ENCODE peak calls at places on chromosomes 7 and 10, in eight cellular contexts. B, G, U, R, F, M, V and Y are unnamed samples. For H3K36me3, the result is how much of the 10 kb centered on the place peaks cover.

GRCh38 chr10:118670472-118671124 is 75.2 kb upstream of the PRLHR start:
- DNase-seq in B (no peak), G (no peak), U (no peak), R (no peak), F (no peak), M (no peak), V (no peak), Y (no peak)

GRCh38 chr7:99562832-99563231 is 4.4 kb downstream of the ZNF655 start:
- DNase-seq in B (no peak), G (peak), U (no peak), R (peak), F (no peak), M (no peak), V (no peak), Y (peak)

GRCh38 chr10:8056891-8057331 is 2.4 kb downstream of the GATA3 start:
- DNase-seq in B (no peak), G (no peak), U (no peak), R (no peak), F (peak), M (no peak), V (no peak), Y (peak)

GRCh38 chr10:2541176-2541575 is 526.2 kb upstream of the PFKP start:
- DNase-seq in B (no peak), G (no peak), U (no peak), R (no peak), F (no peak), M (no peak), V (no peak), Y (no peak)

GRCh38 chr7:157576415-157576814 is 239.6 kb downstream of the DNAJB6 start:
- DNase-seq in B (no peak), G (no peak), U (no peak), R (no peak), F (no peak), M (no peak), V (no peak), Y (peak)

GRCh38 chr7:66564045-66564444 is 64.6 kb upstream of the KCTD7 start:
- DNase-seq in B (no peak), G (no peak), U (no peak), R (no peak), F (no peak), M (no peak), V (no peak), Y (no peak)

GRCh38 chr7:131330299-131330698 is 2.6 kb downstream of the MKLN1 start:
- DNase-seq in B (no peak), G (no peak), U (no peak), R (no peak), F (no peak), M (no peak), V (no peak), Y (no peak)

GRCh38 chr7:81499262-81500116 is 270.4 kb downstream of the HGF start:
- DNase-seq in B (no peak), G (no peak), U (no peak), R (peak), F (peak), M (no peak), V (no peak), Y (no peak)

GRCh38 chr10:104922810-104923209 is 281.7 kb downstream of the SORCS3 start:
- DNase-seq in B (no peak), G (no peak), U (no peak), R (no peak), F (no peak), M (no peak), V (no peak), Y (no peak)

GRCh38 chr10:51867956-51868355 is 168.6 kb upstream of the CSTF2T start:
- DNase-seq in B (no peak), G (no peak), U (no peak), R (peak), F (no peak), M (no peak), V (no peak), Y (no peak)

GRCh38 chr10:37754538-37755323 is 102.7 kb downstream of the ZNF248 start:
- DNase-seq in B (no peak), G (peak), U (no peak), R (no peak), F (peak), M (peak), V (no peak), Y (no peak)

GRCh38 chr10:25724241-25724640 is 209.8 kb upstream of the MYO3A start:
- DNase-seq in B (no peak), G (no peak), U (no peak), R (no peak), F (no peak), M (no peak), V (no peak), Y (no peak)

GRCh38 chr10:73854310-73854709 is 20.0 kb downstream of the CAMK2G start:
- DNase-seq in B (no peak), G (no peak), U (no peak), R (no peak), F (no peak), M (no peak), V (no peak), Y (no peak)

GRCh38 chr7:136045992-136046391 is 68.8 kb upstream of the MTPN start:
- DNase-seq in B (no peak), G (no peak), U (no peak), R (no peak), F (no peak), M (no peak), V (no peak), Y (no peak)

GRCh38 chr7:116630932-116631449 is 41.0 kb upstream of the MET start:
- DNase-seq in B (peak), G (peak), U (peak), R (peak), F (no peak), M (peak), V (peak), Y (no peak)

GRCh38 chr10:44982114-44982460 is 3.5 kb upstream of the DEPP1 start:
- DNase-seq in B (peak), G (no peak), U (no peak), R (no peak), F (no peak), M (no peak), V (no peak), Y (no peak)

GRCh38 chr7:25802473-25802872 is 349.5 kb upstream of the NFE2L3 start:
- DNase-seq in B (no peak), G (no peak), U (no peak), R (no peak), F (no peak), M (no peak), V (no peak), Y (no peak)

GRCh38 chr7:12637328-12637727 is 50.1 kb upstream of the ARL4A start:
- DNase-seq in B (no peak), G (no peak), U (no peak), R (no peak), F (no peak), M (no peak), V (no peak), Y (no peak)

GRCh38 chr10:94680544-94680943 is 3.0 kb upstream of the CYP2C18 start:
- DNase-seq in B (no peak), G (no peak), U (no peak), R (no peak), F (no peak), M (no peak), V (no peak), Y (no peak)

GRCh38 chr7:156691764-156692163 is 51.2 kb downstream of the RNF32 start:
- DNase-seq in B (no peak), G (no peak), U (no peak), R (no peak), F (no peak), M (no peak), V (no peak), Y (no peak)

GRCh38 chr10:93599335-93599734 is 1.7 kb downstream of the RBP4 start:
- DNase-seq in B (no peak), G (no peak), U (no peak), R (no peak), F (no peak), M (no peak), V (no peak), Y (no peak)

GRCh38 chr7:56121440-56121839 is 5.2 kb upstream of the NUPR2 start:
- DNase-seq in B (no peak), G (no peak), U (no peak), R (no peak), F (no peak), M (no peak), V (no peak), Y (no peak)

GRCh38 chr7:90485734-90486316 is 16.4 kb downstream of the PTTG1IP2 start:
- DNase-seq in B (no peak), G (no peak), U (no peak), R (no peak), F (no peak), M (no peak), V (no peak), Y (no peak)

GRCh38 chr10:124262971-124263370 is 155.8 kb downstream of the OAT start:
- DNase-seq in B (peak), G (no peak), U (no peak), R (no peak), F (no peak), M (no peak), V (no peak), Y (no peak)

GRCh38 chr10:124255556-124255955 is 162.2 kb upstream of the CHST15 start:
- DNase-seq in B (no peak), G (no peak), U (no peak), R (no peak), F (no peak), M (no peak), V (no peak), Y (no peak)

GRCh38 chr10:124256151-124256550 is 162.6 kb downstream of the OAT start:
- DNase-seq in B (no peak), G (no peak), U (no peak), R (no peak), F (no peak), M (no peak), V (no peak), Y (no peak)

GRCh38 chr10:124262249-124262865 is 156.4 kb downstream of the OAT start:
- DNase-seq in B (peak), G (no peak), U (no peak), R (no peak), F (peak), M (no peak), V (no peak), Y (no peak)

GRCh38 chr10:124259139-124259825 is 159.4 kb downstream of the OAT start:
- DNase-seq in B (no peak), G (no peak), U (no peak), R (no peak), F (peak), M (no peak), V (no peak), Y (peak)
- TF ChIP-seq CTCF in B (peak), G (no peak), U (no peak), R (no peak), F (peak), M (no peak), V (no peak), Y (no peak)

GRCh38 chr7:132576723-132577089 is 436 bp upstream of the PLXNA4 start:
- DNase-seq in B (no peak), G (no peak), U (no peak), R (no peak), F (no peak), M (no peak), V (no peak), Y (no peak)
- H3K36me3 ChIP-seq in B (under half), G (under half), U (under half), R (under half), F (under half), M (under half), V (under half), Y (under half)

DNA sequence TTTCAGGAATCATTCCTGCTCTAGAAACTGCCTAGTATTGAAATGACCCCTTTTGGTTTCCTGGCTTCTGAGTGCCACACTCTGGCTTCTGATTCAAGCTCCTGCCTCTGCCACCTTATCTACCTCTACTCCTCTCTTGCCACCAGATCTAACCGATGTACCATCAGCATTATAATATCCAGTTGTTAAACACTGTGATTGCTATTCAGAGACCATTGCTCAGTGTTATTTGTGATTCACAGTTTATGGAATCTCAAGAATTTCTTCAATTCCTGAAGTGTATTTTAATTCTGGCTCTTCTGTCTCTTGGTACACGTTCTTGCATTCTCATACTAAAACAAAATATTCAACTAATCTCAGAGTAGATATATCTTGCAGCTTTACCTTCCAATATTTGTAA is 88.7 kb downstream of the DYNC1I1 start:
- DNase-seq in B (no peak), G (no peak), U (no peak), R (peak), F (no peak), M (no peak), V (no peak), Y (no peak)
- H3K27ac ChIP-seq in B (no peak), G (no peak), U (no peak), R (no peak), F (no peak), M (no peak), V (no peak), Y (no peak)

DNA sequence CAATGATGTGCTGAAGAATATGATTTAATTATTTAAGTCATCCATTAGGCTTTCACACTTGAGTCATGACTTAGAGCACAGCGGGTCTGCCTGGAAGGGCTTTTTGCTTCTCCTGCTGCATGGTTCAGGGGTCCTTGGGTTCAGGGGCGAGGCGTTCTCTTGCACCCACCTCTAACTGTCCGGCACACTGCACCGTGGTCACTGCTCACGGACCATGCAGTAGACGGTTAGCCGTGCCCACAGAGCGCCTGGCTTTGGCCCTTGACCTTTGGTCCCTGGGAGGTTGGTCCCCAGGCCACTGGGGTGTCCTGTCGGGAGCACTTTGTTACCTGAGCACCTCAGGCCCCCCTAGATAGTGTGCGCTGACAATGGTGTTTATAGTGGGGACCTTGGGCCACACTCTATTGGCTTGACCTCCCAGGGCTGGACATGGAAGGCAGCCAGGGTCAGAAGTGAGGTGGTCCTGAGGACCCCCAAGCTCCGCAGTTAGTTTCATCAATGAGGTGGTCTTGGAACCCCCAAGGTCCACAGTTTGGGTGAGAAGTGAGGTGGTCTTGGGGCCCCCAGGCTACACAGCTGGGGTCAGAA is 110.6 kb downstream of the ACTR3B start:
- DNase-seq in B (no peak), G (no peak), U (no peak), R (no peak), F (no peak), M (no peak), V (no peak), Y (no peak)
- TF ChIP-seq CTCF in B (no peak), G (no peak), U (no peak), R (no peak), F (no peak), M (no peak), V (no peak), Y (no peak)

DNA sequence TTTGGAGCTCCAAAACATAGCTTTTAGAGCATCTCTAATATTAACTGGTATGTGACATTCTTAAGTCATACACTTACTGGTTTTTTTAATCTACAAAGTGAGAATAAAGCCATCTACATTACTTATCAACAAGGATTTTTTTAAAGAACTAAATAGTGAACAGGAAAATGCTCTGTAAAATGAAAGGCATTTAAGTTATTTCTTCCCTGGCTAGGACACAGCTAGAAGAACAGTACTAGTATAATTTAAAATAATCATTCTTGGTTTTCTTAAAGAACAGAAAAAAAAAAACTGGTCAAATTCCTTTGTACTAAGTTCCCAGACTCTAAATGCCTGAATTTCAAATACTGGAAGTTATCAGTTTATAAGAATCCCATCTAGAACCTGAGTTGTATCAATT is 139.5 kb downstream of the SRPK2 start:
- DNase-seq in B (no peak), G (no peak), U (no peak), R (peak), F (no peak), M (no peak), V (no peak), Y (no peak)
- H3K36me3 ChIP-seq in B (under half), G (under half), U (under half), R (under half), F (under half), M (under half), V (under half), Y (under half)

DNA sequence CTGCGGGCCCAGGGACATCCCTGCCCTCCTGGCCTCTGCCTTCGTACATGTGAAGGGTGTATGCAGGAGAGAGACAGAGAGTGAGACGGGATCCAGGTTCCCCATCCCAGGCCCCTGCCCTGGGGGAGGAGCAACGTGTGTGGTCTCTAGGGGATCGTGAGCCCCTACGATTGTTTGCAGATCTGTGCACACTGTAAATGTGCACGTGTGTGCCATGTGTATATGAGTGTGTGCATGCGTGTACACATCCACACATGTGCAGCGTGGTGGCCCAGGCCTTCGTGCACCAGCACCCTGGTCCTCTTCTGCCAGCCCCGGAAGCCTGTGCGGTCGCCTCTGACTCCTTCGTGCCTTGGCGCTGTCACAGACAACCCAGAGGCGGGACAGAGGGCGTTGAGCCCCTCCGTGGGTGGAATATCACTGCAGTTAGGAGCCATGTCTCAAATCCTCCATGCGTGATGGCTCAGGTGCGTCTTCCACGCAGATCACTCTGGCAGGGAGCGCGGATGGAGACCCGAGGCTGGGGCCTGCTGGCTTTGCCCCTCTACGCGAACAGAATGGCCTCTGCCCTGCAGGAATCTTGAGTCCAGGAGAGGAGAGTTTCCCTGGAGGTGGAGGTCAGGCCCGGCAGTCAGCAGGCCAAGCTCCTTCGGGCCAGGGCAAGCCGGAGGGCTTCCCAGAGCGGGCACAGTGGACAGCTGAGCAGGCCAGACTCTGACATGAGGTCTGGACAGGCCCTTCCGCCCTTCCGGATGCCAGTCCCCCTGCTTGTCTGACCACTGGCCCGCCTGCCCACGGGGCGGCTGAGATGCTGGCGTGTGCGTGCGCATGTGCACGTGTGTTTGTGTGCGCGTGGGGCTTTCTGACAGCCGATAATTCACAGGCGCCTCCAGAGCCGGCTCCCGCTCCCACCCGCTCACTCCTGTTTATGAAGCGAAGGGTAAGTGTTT is 97.6 kb downstream of the UNCX start:
- DNase-seq in B (no peak), G (no peak), U (no peak), R (no peak), F (no peak), M (no peak), V (peak), Y (no peak)
- H3K27ac ChIP-seq in B (no peak), G (no peak), U (no peak), R (no peak), F (no peak), M (no peak), V (no peak), Y (no peak)

GRCh38 chr10:124532106-124532641 is 70.6 kb downstream of the LHPP start:
- DNase-seq in B (no peak), G (peak), U (no peak), R (no peak), F (peak), M (no peak), V (peak), Y (no peak)
- TF ChIP-seq CTCF in B (no peak), G (no peak), U (no peak), R (peak), F (peak), M (no peak), V (no peak), Y (no peak)

DNA sequence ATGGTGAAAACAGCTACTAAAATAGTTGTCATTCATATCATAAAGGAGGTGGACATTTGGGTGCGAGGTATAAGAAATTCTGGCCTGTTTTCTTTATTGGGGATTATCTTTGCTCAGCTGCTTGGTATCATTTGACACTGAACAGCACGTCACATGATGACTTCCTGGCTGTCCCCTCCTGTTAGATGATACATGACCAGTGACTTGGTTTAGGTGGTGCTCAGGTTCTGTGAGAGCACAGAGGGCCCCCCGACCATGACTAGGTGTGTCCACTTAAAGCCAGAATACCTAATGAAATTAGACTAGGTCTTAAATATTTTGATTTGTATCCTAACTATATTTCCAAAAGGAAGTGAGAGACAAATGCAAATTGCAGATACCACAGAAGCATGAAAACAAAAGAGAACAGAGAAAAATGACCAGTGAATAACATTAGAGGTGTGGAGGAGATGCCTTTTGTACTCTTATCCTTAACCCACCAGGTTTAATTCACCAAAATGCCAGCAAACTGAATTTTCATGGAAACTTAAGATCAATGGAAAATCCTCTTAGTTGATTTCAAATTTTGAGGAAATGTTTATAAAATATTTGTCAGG is 50.6 kb upstream of the GJD4 start:
- DNase-seq in B (no peak), G (no peak), U (no peak), R (no peak), F (peak), M (no peak), V (no peak), Y (no peak)
- H3K36me3 ChIP-seq in B (under half), G (under half), U (under half), R (under half), F (under half), M (under half), V (under half), Y (under half)